ENCODE peak calls at places on chromosomes 4 and X, in eight cellular contexts. W is mucosa of descending colon, S is mesenchymal stem cell, N is gastrocnemius medialis, U is fibroblast of lung, X is foreskin fibroblast, K is psoas muscle, B is lower leg skin. I is an unnamed sample.

GRCh38 chr4:110540606-110541440 is 64.9 kb downstream of the ENPEP start:
- DNase-seq in X (peak), K (no peak), B (no peak), S (peak), N (no peak), W (no peak), U (peak), I (no peak)

GRCh38 chrX:74535633-74536141 is 78.7 kb downstream of the RLIM start:
- DNase-seq in S (peak), K (peak), N (peak), W (peak), U (peak), B (peak), X (peak), I (peak)

GRCh38 chr4:89803036-89803435 is 33.9 kb downstream of the SNCA start:
- DNase-seq in K (no peak), N (no peak), U (no peak), B (no peak), X (no peak), W (no peak), S (no peak), I (no peak)

GRCh38 chrX:12824944-12825343 is 33.7 kb downstream of the PRPS2 start:
- DNase-seq in X (no peak), K (no peak), U (peak), W (no peak), S (no peak), N (no peak), B (no peak), I (no peak)

GRCh38 chrX:20217279-20217678 is 49.4 kb downstream of the RPS6KA3 start:
- DNase-seq in U (peak), S (peak), W (no peak), B (no peak), K (no peak), N (no peak), X (peak), I (no peak)

GRCh38 chrX:105297041-105297440 is 76.5 kb upstream of the TEX13A start:
- DNase-seq in K (no peak), S (no peak), X (peak), N (no peak), U (peak), B (no peak), W (no peak), I (no peak)

GRCh38 chr4:72312032-72312650 is 256.9 kb downstream of the ADAMTS3 start:
- DNase-seq in K (peak), U (peak), X (peak), S (peak), N (peak), B (peak), W (peak), I (peak)

GRCh38 chrX:69137911-69138310 is 27.3 kb downstream of the PJA1 start:
- DNase-seq in U (no peak), W (no peak), B (no peak), X (no peak), K (no peak), S (no peak), N (no peak), I (peak)

GRCh38 chrX:17584248-17584681 is 153.0 kb upstream of the SCML1 start:
- DNase-seq in X (peak), B (no peak), K (no peak), S (no peak), N (no peak), U (peak), W (no peak), I (no peak)

GRCh38 chr4:24067367-24067766 is 177.5 kb upstream of the PPARGC1A start:
- DNase-seq in S (no peak), W (no peak), B (no peak), K (no peak), U (no peak), X (no peak), N (peak), I (no peak)

GRCh38 chrX:139890991-139891700 is 41.7 kb downstream of the ATP11C start:
- DNase-seq in B (no peak), U (peak), K (no peak), S (peak), N (no peak), W (no peak), X (peak), I (no peak)

GRCh38 chrX:10744011-10744410 is 123.6 kb upstream of the MID1 start:
- DNase-seq in N (no peak), W (no peak), X (no peak), B (no peak), K (no peak), S (no peak), U (no peak), I (no peak)

GRCh38 chr4:3809451-3810110 is 43.4 kb downstream of the ADRA2C start:
- DNase-seq in B (no peak), S (no peak), W (peak), X (no peak), N (no peak), K (no peak), U (no peak), I (no peak)

GRCh38 chr4:128525939-128526630 is 238.5 kb upstream of the PGRMC2 start:
- DNase-seq in U (peak), X (peak), B (no peak), S (peak), W (no peak), K (no peak), N (no peak), I (no peak)

GRCh38 chr4:185771696-185772390 is 40.2 kb downstream of the SORBS2 start:
- DNase-seq in K (no peak), B (no peak), S (no peak), W (no peak), N (no peak), X (peak), U (no peak), I (no peak)

GRCh38 chrX:136794080-136794479 is 13.3 kb upstream of the ARHGEF6 start:
- DNase-seq in K (no peak), X (no peak), B (no peak), S (no peak), W (no peak), U (no peak), N (no peak), I (no peak)

GRCh38 chr4:108345862-108346530 is 177.3 kb upstream of the LEF1 start:
- DNase-seq in K (no peak), N (no peak), S (peak), X (no peak), U (no peak), B (no peak), W (no peak), I (no peak)

GRCh38 chrX:9204560-9204959 is 170.6 kb upstream of the FAM9B start:
- DNase-seq in N (no peak), S (peak), W (no peak), K (no peak), U (peak), B (no peak), X (peak), I (no peak)

GRCh38 chr4:48093949-48094550 is 40.0 kb downstream of the TXK start:
- DNase-seq in N (no peak), X (peak), K (no peak), U (no peak), W (peak), S (peak), B (no peak), I (no peak)

GRCh38 chrX:51395807-51396728 is 63.4 kb downstream of the NUDT10 start:
- DNase-seq in U (peak), K (no peak), B (no peak), N (no peak), S (no peak), W (peak), X (peak), I (peak)
- H3K4me3 ChIP-seq in U (peak), K (peak), B (no peak), N (peak), S (peak), W (no peak), X (peak), I (peak)

GRCh38 chr4:168540086-168540864 is 43.4 kb downstream of the PALLD start:
- DNase-seq in B (no peak), N (no peak), S (peak), K (no peak), U (no peak), W (no peak), X (peak), I (no peak)
- H3K4me3 ChIP-seq in B (no peak), N (peak), S (no peak), K (peak), U (no peak), W (no peak), X (no peak), I (no peak)

DNA sequence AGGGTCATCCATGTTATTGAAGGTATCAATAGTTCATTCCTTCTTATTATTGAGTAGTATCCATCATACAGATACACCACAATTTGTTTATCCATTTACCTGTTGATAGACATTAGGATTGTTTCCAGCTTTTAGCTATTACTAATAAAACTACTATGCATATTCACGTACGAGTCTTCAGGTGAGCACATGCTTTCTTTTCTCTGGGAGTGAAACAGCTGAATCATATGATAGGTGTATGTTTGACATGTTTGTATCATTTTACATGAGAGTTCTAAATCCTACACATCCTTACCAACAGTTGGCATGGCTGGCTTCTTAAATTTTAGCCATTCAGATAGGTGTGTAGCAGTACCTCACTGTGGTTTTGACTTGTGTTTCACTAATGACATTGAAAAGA is 556.6 kb upstream of the DIPK2B start:
- DNase-seq in K (no peak), B (no peak), U (no peak), X (no peak), S (no peak), N (no peak), W (no peak), I (no peak)
- H3K4me3 ChIP-seq in K (no peak), B (no peak), U (no peak), X (no peak), S (peak), N (no peak), W (no peak), I (no peak)

GRCh38 chrX:33204889-33205288 is 6.5 kb downstream of the DMD start:
- DNase-seq in B (no peak), S (no peak), W (no peak), K (peak), X (no peak), U (peak), N (peak), I (no peak)
- H3K4me3 ChIP-seq in B (no peak), S (peak), W (no peak), K (peak), X (no peak), U (no peak), N (peak), I (no peak)

GRCh38 chr4:54226399-54227260 is 2.5 kb upstream of the PDGFRA start:
- DNase-seq in X (peak), U (peak), K (peak), B (peak), W (peak), N (peak), S (peak), I (peak)
- H3K4me3 ChIP-seq in X (peak), U (peak), K (peak), B (no peak), W (no peak), N (peak), S (peak), I (peak)

GRCh38 chr4:5891563-5892320 is 1.1 kb downstream of the CRMP1 start:
- DNase-seq in W (no peak), B (no peak), S (no peak), X (no peak), U (no peak), K (no peak), N (no peak), I (no peak)

GRCh38 chr4:5893591-5893990 is 705 bp upstream of the CRMP1 start:
- DNase-seq in U (no peak), S (no peak), B (no peak), K (no peak), X (no peak), N (no peak), W (no peak), I (no peak)

GRCh38 chr4:5893013-5893580 is at the start of gene CRMP1:
- DNase-seq in X (peak), U (no peak), B (no peak), S (no peak), K (no peak), W (no peak), N (no peak), I (no peak)

GRCh38 chr4:5894266-5894665 is 1.4 kb upstream of the CRMP1 start:
- DNase-seq in U (no peak), W (no peak), K (no peak), N (no peak), X (no peak), S (no peak), B (no peak), I (no peak)

DNA sequence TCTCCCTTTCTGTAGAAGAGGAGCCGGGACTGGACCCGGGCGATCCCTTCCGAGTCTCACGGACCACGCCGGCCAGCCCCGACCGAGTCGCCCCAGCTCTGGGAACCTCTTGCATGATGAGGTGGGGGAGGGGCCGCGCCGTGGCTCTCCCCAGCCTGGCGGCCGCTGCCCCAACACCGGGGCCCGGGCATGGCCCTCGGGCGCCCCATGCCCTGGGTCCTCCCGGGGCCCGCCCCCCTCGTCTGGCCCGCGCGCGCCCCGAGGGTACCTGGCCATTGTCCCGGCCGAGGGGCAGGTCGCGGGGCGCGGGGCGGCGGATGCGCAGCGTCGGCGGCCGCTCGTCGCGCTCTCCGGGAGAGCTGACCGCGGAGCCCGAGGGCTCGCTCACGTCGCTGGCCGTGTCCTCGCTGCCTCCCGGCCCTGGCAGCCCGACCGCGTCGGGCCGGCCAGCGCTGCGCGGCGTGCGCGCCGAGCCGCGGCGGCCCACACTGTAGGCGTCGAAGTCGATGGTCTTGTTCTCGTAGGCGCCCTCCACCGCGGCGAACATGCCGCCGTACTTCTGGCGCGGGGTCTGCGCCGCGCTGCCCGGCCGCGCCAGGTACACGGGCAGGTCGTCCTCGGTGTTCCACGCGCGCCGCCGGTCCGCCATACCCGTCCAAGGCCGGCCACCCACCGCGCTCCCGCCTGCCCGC is 419 bp downstream of the CRMP1 start:
- DNase-seq in K (no peak), X (no peak), B (peak), S (no peak), N (no peak), U (no peak), W (no peak), I (no peak)
- H3K4me3 ChIP-seq in K (no peak), X (no peak), B (no peak), S (no peak), N (no peak), U (no peak), W (no peak), I (no peak)

GRCh38 chrX:115330498-115331138 is 41.1 kb downstream of the LUZP4 start:
- DNase-seq in X (peak), S (peak), K (peak), W (no peak), B (no peak), N (peak), U (peak), I (peak)
- H3K4me3 ChIP-seq in X (peak), S (no peak), K (no peak), W (no peak), B (no peak), N (peak), U (no peak), I (no peak)

DNA sequence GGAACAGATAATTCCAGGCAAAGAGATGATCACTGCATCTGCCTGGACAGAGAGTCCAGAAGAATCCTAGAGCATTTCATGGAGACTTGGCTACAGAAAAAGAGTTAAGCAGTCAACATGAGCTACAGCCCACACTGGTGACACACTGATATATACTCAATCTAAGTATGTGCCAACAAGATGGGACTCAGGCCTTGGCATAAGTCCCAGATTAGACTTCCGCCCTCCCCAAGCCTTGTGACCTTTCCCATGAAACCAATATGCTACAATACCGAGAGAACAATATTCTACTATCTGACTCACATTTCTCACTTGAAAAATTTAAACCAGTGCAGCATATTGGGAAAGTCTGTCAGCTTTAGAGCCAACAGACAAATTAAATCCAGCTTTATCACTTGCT is 65.7 kb upstream of the SLITRK2 start:
- DNase-seq in U (peak), W (no peak), B (no peak), S (no peak), X (peak), N (no peak), K (no peak), I (no peak)
- H3K4me3 ChIP-seq in U (no peak), W (no peak), B (no peak), S (no peak), X (no peak), N (no peak), K (no peak), I (no peak)

GRCh38 chrX:48520976-48521352 is 644 bp upstream of the EBP start:
- DNase-seq in K (no peak), S (no peak), B (no peak), X (no peak), W (no peak), N (no peak), U (no peak), I (no peak)
- H3K4me3 ChIP-seq in K (no peak), S (peak), B (no peak), X (peak), W (no peak), N (peak), U (no peak), I (peak)

I was measured in ovary.